ENCODE peak calls at places on chromosomes 12 and 14, in five cellular contexts. One of them, this sample, is unnamed.

GRCh38 chr12:45234134-45234865 is 18.4 kb downstream of the ANO6 start:
- DNase-seq in NCI-H774: no peak
- DNase-seq in GM03348: peak
- DNase-seq in coronary artery: peak
- DNase-seq in left ventricle myocardium inferior: no peak
- DNase-seq in this sample: no peak

GRCh38 chr12:56631790-56632700 is 1.9 kb upstream of the BAZ2A start:
- DNase-seq in NCI-H774: peak
- DNase-seq in GM03348: peak
- DNase-seq in coronary artery: no peak
- DNase-seq in left ventricle myocardium inferior: peak
- DNase-seq in this sample: peak

GRCh38 chr14:84750763-84751554 is 779.0 kb upstream of the FLRT2 start:
- DNase-seq in NCI-H774: no peak
- DNase-seq in GM03348: peak
- DNase-seq in coronary artery: no peak
- DNase-seq in left ventricle myocardium inferior: no peak
- DNase-seq in this sample: no peak

GRCh38 chr12:71639341-71639760 is 24.3 kb downstream of the ZFC3H1 start:
- DNase-seq in NCI-H774: no peak
- DNase-seq in GM03348: no peak
- DNase-seq in coronary artery: no peak
- DNase-seq in left ventricle myocardium inferior: no peak
- DNase-seq in this sample: no peak

GRCh38 chr14:68231832-68232642 is 412.5 kb downstream of the RAD51B start:
- DNase-seq in NCI-H774: no peak
- DNase-seq in GM03348: no peak
- DNase-seq in coronary artery: no peak
- DNase-seq in left ventricle myocardium inferior: no peak
- DNase-seq in this sample: no peak

GRCh38 chr14:92586001-92586947 is 72.7 kb downstream of the RIN3 start:
- DNase-seq in NCI-H774: no peak
- DNase-seq in GM03348: peak
- DNase-seq in coronary artery: peak
- DNase-seq in left ventricle myocardium inferior: no peak
- DNase-seq in this sample: peak

GRCh38 chr14:70894868-70895267 is 12.4 kb upstream of the PCNX1 start:
- DNase-seq in NCI-H774: no peak
- DNase-seq in GM03348: no peak
- DNase-seq in coronary artery: no peak
- DNase-seq in left ventricle myocardium inferior: no peak
- DNase-seq in this sample: no peak

GRCh38 chr12:6215932-6216494 is 15.8 kb downstream of the CD9 start:
- DNase-seq in NCI-H774: no peak
- DNase-seq in GM03348: peak
- DNase-seq in coronary artery: peak
- DNase-seq in left ventricle myocardium inferior: no peak
- DNase-seq in this sample: no peak

GRCh38 chr12:50862316-50862715 is 19.6 kb downstream of the TMPRSS12 start:
- DNase-seq in NCI-H774: no peak
- DNase-seq in GM03348: peak
- DNase-seq in coronary artery: no peak
- DNase-seq in left ventricle myocardium inferior: no peak
- DNase-seq in this sample: no peak

GRCh38 chr14:71415404-71415690 is 508.1 kb downstream of the PCNX1 start:
- DNase-seq in NCI-H774: no peak
- DNase-seq in GM03348: peak
- DNase-seq in coronary artery: no peak
- DNase-seq in left ventricle myocardium inferior: no peak
- DNase-seq in this sample: no peak

GRCh38 chr14:91834571-91834970 is 32.8 kb downstream of the TC2N start:
- DNase-seq in NCI-H774: no peak
- DNase-seq in GM03348: no peak
- DNase-seq in coronary artery: no peak
- DNase-seq in left ventricle myocardium inferior: no peak
- DNase-seq in this sample: no peak

GRCh38 chr14:92615451-92615850 is 101.9 kb downstream of the RIN3 start:
- DNase-seq in NCI-H774: no peak
- DNase-seq in GM03348: no peak
- DNase-seq in coronary artery: no peak
- DNase-seq in left ventricle myocardium inferior: no peak
- DNase-seq in this sample: no peak

GRCh38 chr14:74261288-74261687 is 22.0 kb downstream of the VSX2 start:
- DNase-seq in NCI-H774: no peak
- DNase-seq in GM03348: no peak
- DNase-seq in coronary artery: no peak
- DNase-seq in left ventricle myocardium inferior: no peak
- DNase-seq in this sample: no peak

GRCh38 chr14:77014004-77014604 is 14.4 kb downstream of the IRF2BPL start:
- DNase-seq in NCI-H774: no peak
- DNase-seq in GM03348: peak
- DNase-seq in coronary artery: no peak
- DNase-seq in left ventricle myocardium inferior: peak
- DNase-seq in this sample: peak

GRCh38 chr12:121534495-121535148 is 46.2 kb downstream of the KDM2B start:
- DNase-seq in NCI-H774: no peak
- DNase-seq in GM03348: no peak
- DNase-seq in coronary artery: no peak
- DNase-seq in left ventricle myocardium inferior: no peak
- DNase-seq in this sample: no peak

GRCh38 chr14:54182419-54183040 is 214.3 kb upstream of the CDKN3 start:
- DNase-seq in NCI-H774: no peak
- DNase-seq in GM03348: peak
- DNase-seq in coronary artery: no peak
- DNase-seq in left ventricle myocardium inferior: no peak
- DNase-seq in this sample: no peak

GRCh38 chr14:75566321-75566720 is 12.1 kb upstream of the FLVCR2 start:
- DNase-seq in NCI-H774: no peak
- DNase-seq in GM03348: no peak
- DNase-seq in coronary artery: no peak
- DNase-seq in left ventricle myocardium inferior: no peak
- DNase-seq in this sample: no peak

GRCh38 chr12:3171195-3171591 is 94.0 kb downstream of the TSPAN9 start:
- DNase-seq in NCI-H774: no peak
- DNase-seq in GM03348: no peak
- DNase-seq in coronary artery: no peak
- DNase-seq in left ventricle myocardium inferior: no peak
- DNase-seq in this sample: no peak

GRCh38 chr12:29782285-29782820 is 1.4 kb downstream of the TMTC1 start:
- DNase-seq in NCI-H774: peak
- DNase-seq in GM03348: peak
- DNase-seq in coronary artery: no peak
- DNase-seq in left ventricle myocardium inferior: no peak
- DNase-seq in this sample: no peak

GRCh38 chr12:65170245-65170881 is 980 bp downstream of the LEMD3 start:
- DNase-seq in NCI-H774: peak
- DNase-seq in GM03348: peak
- DNase-seq in coronary artery: peak
- DNase-seq in left ventricle myocardium inferior: peak
- DNase-seq in this sample: peak

GRCh38 chr12:2544213-2544612 is 250.6 kb upstream of the FKBP4 start:
- DNase-seq in NCI-H774: no peak
- DNase-seq in GM03348: no peak
- DNase-seq in coronary artery: no peak
- DNase-seq in left ventricle myocardium inferior: no peak
- DNase-seq in this sample: no peak

GRCh38 chr12:128853321-128854197 is at the start of gene GLT1D1:
- DNase-seq in NCI-H774: no peak
- DNase-seq in GM03348: no peak
- DNase-seq in coronary artery: no peak
- DNase-seq in left ventricle myocardium inferior: no peak
- DNase-seq in this sample: no peak

GRCh38 chr12:108107293-108107692 is 21.8 kb upstream of the WSCD2 start:
- DNase-seq in NCI-H774: no peak
- DNase-seq in GM03348: no peak
- DNase-seq in coronary artery: peak
- DNase-seq in left ventricle myocardium inferior: no peak
- DNase-seq in this sample: no peak

GRCh38 chr14:75979641-75980422 is 2.0 kb downstream of the TGFB3 start:
- DNase-seq in NCI-H774: no peak
- DNase-seq in GM03348: peak
- DNase-seq in coronary artery: peak
- DNase-seq in left ventricle myocardium inferior: no peak
- DNase-seq in this sample: peak

GRCh38 chr14:98507269-98507668 is 764.7 kb downstream of the BCL11B start:
- DNase-seq in NCI-H774: no peak
- DNase-seq in GM03348: no peak
- DNase-seq in coronary artery: no peak
- DNase-seq in left ventricle myocardium inferior: no peak
- DNase-seq in this sample: no peak

GRCh38 chr12:124524231-124524925 is 43.0 kb downstream of the NCOR2 start:
- DNase-seq in NCI-H774: no peak
- DNase-seq in GM03348: peak
- DNase-seq in coronary artery: no peak
- DNase-seq in left ventricle myocardium inferior: no peak
- DNase-seq in this sample: no peak

GRCh38 chr14:94617366-94617941 is 5.3 kb downstream of the SERPINA3 start:
- DNase-seq in NCI-H774: no peak
- DNase-seq in GM03348: no peak
- DNase-seq in coronary artery: no peak
- DNase-seq in left ventricle myocardium inferior: no peak
- DNase-seq in this sample: no peak

This sample was measured in sciatic nerve.